ENCODE peak calls at places on chromosomes 2 and 18, in six cellular contexts. R, U, B, G, K and A are unnamed samples.

GRCh38 chr2:25856377-25856776 is 21.9 kb downstream of the ASXL2 start:
- DNase-seq in G (no peak), R (no peak), U (no peak), K (no peak), B (no peak), A (no peak)

GRCh38 chr2:217433522-217433921 is 569.3 kb downstream of the TNS1 start:
- DNase-seq in U (no peak), K (no peak), G (no peak), B (peak; percentile 50), R (no peak), A (no peak)

GRCh38 chr2:72526623-72527022 is 299.2 kb downstream of the EXOC6B start:
- DNase-seq in B (no peak), R (no peak), K (no peak), U (no peak), G (no peak), A (no peak)

GRCh38 chr2:100865819-100866462 is 46.0 kb downstream of the NPAS2 start:
- DNase-seq in U (no peak), R (peak; percentile 61), K (no peak), B (peak; percentile 74), G (peak; percentile 90), A (no peak)

GRCh38 chr2:187188783-187189631 is 259.0 kb downstream of the CALCRL start:
- DNase-seq in R (no peak), B (no peak), G (no peak), K (no peak), U (no peak), A (no peak)

GRCh38 chr2:59630789-59631188 is 922.7 kb downstream of the BCL11A start:
- DNase-seq in B (no peak), K (no peak), R (no peak), G (no peak), U (no peak), A (no peak)

GRCh38 chr2:41598161-41598894 is 449.5 kb upstream of the PKDCC start:
- DNase-seq in B (peak; percentile 35), U (no peak), K (no peak), G (peak; percentile 69), R (no peak), A (no peak)

GRCh38 chr2:97844311-97844859 is 131.0 kb downstream of the ZAP70 start:
- DNase-seq in U (no peak), G (no peak), K (no peak), B (no peak), R (no peak), A (no peak)

GRCh38 chr2:22499082-22499844 is 885.7 kb upstream of the KLHL29 start:
- DNase-seq in U (no peak), R (no peak), G (no peak), K (no peak), B (no peak), A (no peak)

GRCh38 chr2:60318544-60318943 is 234.9 kb downstream of the BCL11A start:
- DNase-seq in G (no peak), R (peak; percentile 28), U (no peak), K (no peak), B (no peak), A (no peak)

GRCh38 chr2:140359056-140359771 is 1579.0 kb upstream of the NXPH2 start:
- DNase-seq in U (no peak), G (no peak), R (no peak), K (no peak), B (peak; percentile 13), A (no peak)

GRCh38 chr2:189252991-189253680 is 73.6 kb upstream of the COL5A2 start:
- DNase-seq in B (no peak), R (peak; percentile 9), G (no peak), K (no peak), U (no peak), A (peak; percentile 28)

GRCh38 chr2:60219536-60219935 is 333.9 kb downstream of the BCL11A start:
- DNase-seq in K (no peak), U (no peak), B (no peak), G (no peak), R (no peak), A (no peak)

GRCh38 chr18:51666717-51667320 is 469.3 kb upstream of the MEX3C start:
- DNase-seq in K (peak; percentile 33), R (no peak), U (no peak), B (peak; percentile 60), G (peak; percentile 0), A (no peak)

GRCh38 chr2:127174176-127174575 is 45.9 kb downstream of the CYP27C1 start:
- DNase-seq in K (no peak), B (peak; percentile 74), R (peak; percentile 50), G (peak; percentile 66), U (no peak), A (no peak)

GRCh38 chr18:45978084-45978483 is 11.0 kb upstream of the EPG5 start:
- DNase-seq in K (peak; percentile 59), R (no peak), G (no peak), B (no peak), U (no peak), A (no peak)

GRCh38 chr2:72010647-72011355 is 136.9 kb downstream of the CYP26B1 start:
- DNase-seq in U (no peak), G (no peak), R (no peak), B (no peak), K (no peak), A (peak; percentile 7)

GRCh38 chr2:237818066-237818473 is 19.5 kb downstream of the RBM44 start:
- DNase-seq in U (no peak), R (peak; percentile 44), G (peak; percentile 83), B (peak; percentile 69), K (no peak), A (no peak)

GRCh38 chr2:240358080-240358479 is 77.4 kb upstream of the GPC1 start:
- DNase-seq in U (no peak), R (no peak), K (no peak), G (no peak), B (no peak), A (no peak)

GRCh38 chr2:200042102-200042735 is 86.8 kb downstream of the MAIP1 start:
- DNase-seq in U (no peak), B (peak; percentile 65), K (no peak), R (peak; percentile 49), G (peak; percentile 66), A (no peak)

GRCh38 chr18:40789286-40789685 is 1165.7 kb upstream of the PIK3C3 start:
- DNase-seq in G (no peak), B (no peak), K (no peak), U (no peak), R (no peak), A (no peak)

GRCh38 chr2:232883116-232883721 is 13.2 kb downstream of the SNORC start:
- DNase-seq in G (no peak), B (no peak), U (peak; percentile 39), K (no peak), R (no peak), A (no peak)

GRCh38 chr2:105518897-105519296 is 120.0 kb upstream of the FHL2 start:
- DNase-seq in U (no peak), B (peak; percentile 40), R (no peak), K (no peak), G (peak; percentile 26), A (no peak)

GRCh38 chr2:14303366-14304115 is 329.0 kb upstream of the LRATD1 start:
- DNase-seq in B (no peak), G (no peak), U (no peak), R (no peak), K (no peak), A (no peak)

GRCh38 chr2:207257291-207258190 is 91.8 kb upstream of the KLF7 start:
- DNase-seq in B (no peak), R (no peak), K (no peak), G (no peak), U (no peak), A (no peak)

GRCh38 chr2:40113997-40114396 is 334.9 kb upstream of the THUMPD2 start:
- DNase-seq in G (no peak), U (no peak), B (no peak), R (no peak), K (no peak), A (no peak)

GRCh38 chr18:59249186-59249774 is 24.0 kb downstream of the RAX start:
- DNase-seq in B (peak; percentile 93), R (peak; percentile 83), G (peak; percentile 85), U (no peak), K (no peak), A (peak; percentile 28)

GRCh38 chr2:165635532-165635931 is 158.5 kb downstream of the GALNT3 start:
- DNase-seq in G (no peak), B (no peak), U (no peak), K (no peak), R (no peak), A (no peak)

GRCh38 chr2:149894226-149894625 is 306.7 kb upstream of the MMADHC start:
- DNase-seq in R (no peak), K (no peak), G (peak; percentile 10), U (no peak), B (peak; percentile 29), A (no peak)

GRCh38 chr18:3541549-3542386 is 91.8 kb downstream of the TGIF1 start:
- DNase-seq in R (no peak), G (no peak), B (no peak), K (no peak), U (no peak), A (no peak)

GRCh38 chr2:102967451-102967850 is 205.6 kb downstream of the TMEM182 start:
- DNase-seq in K (no peak), B (no peak), G (peak; percentile 51), U (no peak), R (peak; percentile 57), A (no peak)

GRCh38 chr18:48342588-48342987 is 66.6 kb downstream of the ZBTB7C start:
- DNase-seq in K (no peak), U (no peak), B (no peak), G (no peak), R (no peak), A (no peak)

GRCh38 chr2:156590313-156590712 is 154.1 kb downstream of the GPD2 start:
- DNase-seq in B (no peak), R (no peak), K (no peak), U (no peak), G (no peak), A (no peak)